ENCODE peak calls at places on chromosomes 3 and 15, in six cellular contexts. One of them, this sample, is unnamed.

GRCh38 chr3:160486459-160486869 is 36.9 kb upstream of the TRIM59 start:
- DNase-seq in astrocyte: no peak
- DNase-seq in K562: no peak
- DNase-seq in fibroblast of lung: peak; percentile 75
- DNase-seq in IMR-90: peak; percentile 71
- DNase-seq in GM23338: peak; percentile 44
- DNase-seq in this sample: no peak

GRCh38 chr3:111277226-111277625 is 205.6 kb downstream of the NECTIN3 start:
- DNase-seq in K562: no peak
- DNase-seq in IMR-90: peak; percentile 74
- DNase-seq in fibroblast of lung: peak; percentile 57
- DNase-seq in astrocyte: peak; percentile 60
- DNase-seq in GM23338: peak; percentile 81
- DNase-seq in this sample: no peak

GRCh38 chr15:34841220-34841841 is 46.0 kb upstream of the ACTC1 start:
- DNase-seq in fibroblast of lung: no peak
- DNase-seq in IMR-90: peak; percentile 65
- DNase-seq in GM23338: no peak
- DNase-seq in K562: no peak
- DNase-seq in astrocyte: peak; percentile 63
- DNase-seq in this sample: no peak

GRCh38 chr3:38141952-38142273 is 3.5 kb downstream of the MYD88 start:
- DNase-seq in IMR-90: no peak
- DNase-seq in fibroblast of lung: no peak
- DNase-seq in astrocyte: no peak
- DNase-seq in GM23338: no peak
- DNase-seq in K562: no peak
- DNase-seq in this sample: peak; percentile 81

GRCh38 chr3:71694358-71694999 is 30.7 kb downstream of the EIF4E3 start:
- DNase-seq in astrocyte: peak; percentile 68
- DNase-seq in K562: no peak
- DNase-seq in IMR-90: peak; percentile 96
- DNase-seq in fibroblast of lung: peak; percentile 91
- DNase-seq in GM23338: no peak
- DNase-seq in this sample: no peak

GRCh38 chr15:60729850-60730458 is 251.0 kb upstream of the ICE2 start:
- DNase-seq in fibroblast of lung: no peak
- DNase-seq in IMR-90: no peak
- DNase-seq in GM23338: no peak
- DNase-seq in K562: no peak
- DNase-seq in astrocyte: no peak
- DNase-seq in this sample: no peak

GRCh38 chr3:40827942-40828688 is 303.4 kb downstream of the ZNF621 start:
- DNase-seq in astrocyte: no peak
- DNase-seq in K562: no peak
- DNase-seq in GM23338: no peak
- DNase-seq in fibroblast of lung: no peak
- DNase-seq in IMR-90: no peak
- DNase-seq in this sample: no peak

GRCh38 chr15:56042982-56043980 is 49.9 kb upstream of the NEDD4 start:
- DNase-seq in fibroblast of lung: no peak
- DNase-seq in astrocyte: no peak
- DNase-seq in IMR-90: no peak
- DNase-seq in K562: no peak
- DNase-seq in GM23338: peak; percentile 6
- DNase-seq in this sample: no peak

GRCh38 chr15:44712108-44713005 is 1.0 kb downstream of the B2M start:
- DNase-seq in fibroblast of lung: peak; percentile 93
- DNase-seq in IMR-90: peak; percentile 87
- DNase-seq in astrocyte: peak; percentile 74
- DNase-seq in K562: no peak
- DNase-seq in GM23338: no peak
- DNase-seq in this sample: no peak

GRCh38 chr3:52763466-52763865 is 7.3 kb downstream of the NEK4 start:
- DNase-seq in fibroblast of lung: peak; percentile 2
- DNase-seq in GM23338: no peak
- DNase-seq in K562: no peak
- DNase-seq in IMR-90: no peak
- DNase-seq in astrocyte: no peak
- DNase-seq in this sample: no peak

GRCh38 chr3:158492685-158493084 is 78.3 kb upstream of the MLF1 start:
- DNase-seq in K562: no peak
- DNase-seq in IMR-90: no peak
- DNase-seq in astrocyte: no peak
- DNase-seq in fibroblast of lung: no peak
- DNase-seq in GM23338: no peak
- DNase-seq in this sample: no peak

GRCh38 chr3:127604035-127604434 is 5.8 kb downstream of the MCM2 start:
- DNase-seq in fibroblast of lung: no peak
- DNase-seq in GM23338: no peak
- DNase-seq in IMR-90: no peak
- DNase-seq in K562: no peak
- DNase-seq in astrocyte: no peak
- DNase-seq in this sample: no peak

GRCh38 chr3:16723994-16724393 is 118.8 kb upstream of the DAZL start:
- DNase-seq in IMR-90: peak; percentile 11
- DNase-seq in GM23338: peak; percentile 85
- DNase-seq in fibroblast of lung: no peak
- DNase-seq in astrocyte: peak; percentile 27
- DNase-seq in K562: no peak
- DNase-seq in this sample: no peak

GRCh38 chr15:31815411-31816155 is 214.7 kb upstream of the CHRNA7 start:
- DNase-seq in fibroblast of lung: no peak
- DNase-seq in GM23338: no peak
- DNase-seq in K562: no peak
- DNase-seq in IMR-90: no peak
- DNase-seq in astrocyte: no peak
- DNase-seq in this sample: no peak

GRCh38 chr3:153216928-153217327 is 54.9 kb downstream of the RAP2B start:
- DNase-seq in IMR-90: no peak
- DNase-seq in fibroblast of lung: no peak
- DNase-seq in astrocyte: no peak
- DNase-seq in GM23338: no peak
- DNase-seq in K562: no peak
- DNase-seq in this sample: no peak

GRCh38 chr3:14808025-14808424 is 10.7 kb upstream of the FGD5 start:
- DNase-seq in IMR-90: no peak
- DNase-seq in GM23338: no peak
- DNase-seq in fibroblast of lung: no peak
- DNase-seq in astrocyte: no peak
- DNase-seq in K562: no peak
- DNase-seq in this sample: no peak

GRCh38 chr3:29247088-29247745 is 33.7 kb upstream of the RBMS3 start:
- DNase-seq in IMR-90: no peak
- DNase-seq in astrocyte: no peak
- DNase-seq in fibroblast of lung: no peak
- DNase-seq in K562: no peak
- DNase-seq in GM23338: no peak
- DNase-seq in this sample: no peak

GRCh38 chr3:25453521-25454410 is 25.7 kb downstream of the RARB start:
- DNase-seq in K562: no peak
- DNase-seq in IMR-90: peak; percentile 51
- DNase-seq in fibroblast of lung: peak; percentile 86
- DNase-seq in astrocyte: no peak
- DNase-seq in GM23338: no peak
- DNase-seq in this sample: no peak

GRCh38 chr15:52799145-52799811 is 9.1 kb upstream of the ONECUT1 start:
- DNase-seq in GM23338: no peak
- DNase-seq in fibroblast of lung: no peak
- DNase-seq in K562: no peak
- DNase-seq in IMR-90: no peak
- DNase-seq in astrocyte: no peak
- DNase-seq in this sample: no peak

GRCh38 chr3:64625381-64625780 is 62.4 kb downstream of the ADAMTS9 start:
- DNase-seq in K562: no peak
- DNase-seq in GM23338: no peak
- DNase-seq in IMR-90: no peak
- DNase-seq in astrocyte: no peak
- DNase-seq in fibroblast of lung: no peak
- DNase-seq in this sample: no peak

GRCh38 chr3:102092617-102093466 is 243.5 kb downstream of the NFKBIZ start:
- DNase-seq in IMR-90: peak; percentile 67
- DNase-seq in fibroblast of lung: no peak
- DNase-seq in astrocyte: peak; percentile 87
- DNase-seq in GM23338: no peak
- DNase-seq in K562: no peak
- DNase-seq in this sample: no peak

GRCh38 chr15:63338170-63338569 is 43.5 kb downstream of the CA12 start:
- DNase-seq in GM23338: no peak
- DNase-seq in astrocyte: peak; percentile 84
- DNase-seq in K562: no peak
- DNase-seq in fibroblast of lung: no peak
- DNase-seq in IMR-90: peak; percentile 79
- DNase-seq in this sample: peak; percentile 53

GRCh38 chr3:13148561-13149330 is 75.5 kb upstream of the IQSEC1 start:
- DNase-seq in astrocyte: no peak
- DNase-seq in IMR-90: no peak
- DNase-seq in fibroblast of lung: no peak
- DNase-seq in K562: no peak
- DNase-seq in GM23338: no peak
- DNase-seq in this sample: no peak

GRCh38 chr3:168040624-168041208 is 55.0 kb downstream of the GOLIM4 start:
- DNase-seq in K562: peak; percentile 22
- DNase-seq in GM23338: peak; percentile 84
- DNase-seq in fibroblast of lung: peak; percentile 90
- DNase-seq in IMR-90: peak; percentile 74
- DNase-seq in astrocyte: peak; percentile 45
- DNase-seq in this sample: no peak

GRCh38 chr3:194458122-194458521 is 28.7 kb downstream of the ATP13A3 start:
- DNase-seq in fibroblast of lung: no peak
- DNase-seq in K562: no peak
- DNase-seq in GM23338: no peak
- DNase-seq in IMR-90: no peak
- DNase-seq in astrocyte: no peak
- DNase-seq in this sample: no peak

GRCh38 chr3:30401971-30402370 is 204.4 kb upstream of the TGFBR2 start:
- DNase-seq in GM23338: no peak
- DNase-seq in K562: no peak
- DNase-seq in fibroblast of lung: no peak
- DNase-seq in astrocyte: no peak
- DNase-seq in IMR-90: peak; percentile 66
- DNase-seq in this sample: no peak
- H4K20me1 ChIP-seq in GM23338: no peaks in the 10 kb centered on the region
- H4K20me1 ChIP-seq in K562: no peaks in the 10 kb centered on the region
- H4K20me1 ChIP-seq in fibroblast of lung: no peaks in the 10 kb centered on the region
- H4K20me1 ChIP-seq in astrocyte: no peaks in the 10 kb centered on the region
- H4K20me1 ChIP-seq in IMR-90: no peaks in the 10 kb centered on the region
- H4K20me1 ChIP-seq in this sample: no peaks in the 10 kb centered on the region

GRCh38 chr3:4943553-4943952 is 35.7 kb upstream of the BHLHE40 start:
- DNase-seq in K562: peak; percentile 56
- DNase-seq in GM23338: peak; percentile 59
- DNase-seq in fibroblast of lung: no peak
- DNase-seq in IMR-90: no peak
- DNase-seq in astrocyte: no peak
- DNase-seq in this sample: no peak
- TF ChIP-seq CTCF in K562: peak; percentile 48
- TF ChIP-seq CTCF in GM23338: peak; percentile 50
- TF ChIP-seq CTCF in fibroblast of lung: peak; percentile 11
- TF ChIP-seq CTCF in IMR-90: peak; percentile 21
- TF ChIP-seq CTCF in astrocyte: peak; percentile 14
- TF ChIP-seq CTCF in this sample: peak; percentile 54

DNA sequence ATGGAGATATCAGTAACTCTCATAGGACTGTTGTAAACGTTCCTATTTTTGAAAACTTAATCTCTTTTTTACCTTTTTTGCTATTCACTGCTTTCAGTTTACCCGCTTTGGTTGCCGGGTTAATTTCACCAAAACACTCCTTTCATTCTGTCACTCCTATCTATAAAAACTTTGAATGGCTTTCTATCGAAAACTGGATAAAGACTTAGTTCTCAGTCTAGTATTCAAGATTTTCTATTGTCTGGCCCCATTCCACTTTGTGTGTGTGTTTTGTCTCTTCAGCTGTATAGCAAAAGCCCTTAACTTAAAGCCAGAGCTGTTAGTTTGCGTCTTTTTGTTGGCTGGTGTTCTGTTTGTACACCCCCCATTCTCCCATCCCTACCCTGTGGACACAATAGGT is 7.5 kb downstream of the PIAS1 start:
- DNase-seq in K562: no peak
- DNase-seq in IMR-90: no peak
- DNase-seq in fibroblast of lung: no peak
- DNase-seq in GM23338: no peak
- DNase-seq in astrocyte: no peak
- DNase-seq in this sample: no peak
- H4K20me1 ChIP-seq in K562: peaks cover 10% of the 10 kb centered on the region
- H4K20me1 ChIP-seq in IMR-90: peaks cover 79% of the 10 kb centered on the region
- H4K20me1 ChIP-seq in fibroblast of lung: peaks cover 5% of the 10 kb centered on the region
- H4K20me1 ChIP-seq in GM23338: peaks cover 30% of the 10 kb centered on the region
- H4K20me1 ChIP-seq in astrocyte: peaks cover 89% of the 10 kb centered on the region
- H4K20me1 ChIP-seq in this sample: no peaks in the 10 kb centered on the region

GRCh38 chr15:74598126-74598842 is 17.4 kb upstream of the CLK3 start:
- DNase-seq in astrocyte: peak; percentile 63
- DNase-seq in K562: peak; percentile 100
- DNase-seq in fibroblast of lung: peak; percentile 85
- DNase-seq in IMR-90: peak; percentile 81
- DNase-seq in GM23338: peak; percentile 95
- DNase-seq in this sample: peak; percentile 61
- TF ChIP-seq CTCF in astrocyte: no peak
- TF ChIP-seq CTCF in K562: no peak
- TF ChIP-seq CTCF in fibroblast of lung: no peak
- TF ChIP-seq CTCF in IMR-90: no peak
- TF ChIP-seq CTCF in GM23338: no peak
- TF ChIP-seq CTCF in this sample: no peak

GRCh38 chr3:73021301-73021700 is 24.7 kb downstream of the PPP4R2 start:
- DNase-seq in GM23338: no peak
- DNase-seq in K562: no peak
- DNase-seq in fibroblast of lung: no peak
- DNase-seq in astrocyte: no peak
- DNase-seq in IMR-90: no peak
- DNase-seq in this sample: no peak

GRCh38 chr3:73026111-73026510 is 29.5 kb downstream of the PPP4R2 start:
- DNase-seq in K562: no peak
- DNase-seq in IMR-90: no peak
- DNase-seq in astrocyte: no peak
- DNase-seq in fibroblast of lung: no peak
- DNase-seq in GM23338: no peak
- DNase-seq in this sample: no peak

GRCh38 chr3:73028803-73029202 is 32.2 kb downstream of the PPP4R2 start:
- DNase-seq in fibroblast of lung: no peak
- DNase-seq in K562: no peak
- DNase-seq in GM23338: no peak
- DNase-seq in astrocyte: no peak
- DNase-seq in IMR-90: no peak
- DNase-seq in this sample: no peak

GRCh38 chr3:73026702-73027101 is 30.1 kb downstream of the PPP4R2 start:
- DNase-seq in GM23338: no peak
- DNase-seq in K562: no peak
- DNase-seq in fibroblast of lung: no peak
- DNase-seq in astrocyte: no peak
- DNase-seq in IMR-90: no peak
- DNase-seq in this sample: no peak

DNA sequence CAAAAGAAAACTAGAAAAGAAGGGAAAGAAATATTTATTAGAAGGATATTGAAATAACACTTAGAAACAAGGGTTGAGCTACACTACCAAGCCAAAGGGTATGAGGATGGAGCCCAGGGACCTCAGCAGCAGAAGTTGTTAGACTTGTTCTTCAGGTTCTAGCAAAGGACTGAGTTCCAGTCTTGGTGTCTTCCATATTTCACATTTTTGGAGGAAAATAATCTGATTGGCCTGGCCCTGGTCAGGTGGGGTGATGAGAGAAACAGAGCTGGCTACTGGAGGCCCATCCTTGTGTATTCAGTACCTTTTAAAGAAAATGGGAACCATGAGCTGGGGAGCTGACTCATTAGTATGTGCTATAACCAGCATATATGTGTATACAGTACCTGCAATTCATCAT is 28.2 kb downstream of the PPP4R2 start:
- DNase-seq in fibroblast of lung: no peak
- DNase-seq in GM23338: peak; percentile 63
- DNase-seq in IMR-90: peak; percentile 25
- DNase-seq in K562: peak; percentile 23
- DNase-seq in astrocyte: no peak
- DNase-seq in this sample: no peak
- H4K20me1 ChIP-seq in fibroblast of lung: no peaks in the 10 kb centered on the region
- H4K20me1 ChIP-seq in GM23338: peaks cover 39% of the 10 kb centered on the region
- H4K20me1 ChIP-seq in IMR-90: peaks cover 91% of the 10 kb centered on the region
- H4K20me1 ChIP-seq in K562: peaks cover 15% of the 10 kb centered on the region
- H4K20me1 ChIP-seq in astrocyte: peaks cover 92% of the 10 kb centered on the region
- H4K20me1 ChIP-seq in this sample: peaks cover 37% of the 10 kb centered on the region

This sample was measured in keratinocyte.